ENCODE peak calls at places on chromosomes 4 and X, in seven cellular contexts. One of them, this sample, is unnamed.

GRCh38 chr4:83113429-83113786 is 1.1 kb downstream of the PLAC8 start:
- DNase-seq in SK-N-SH: no peak
- DNase-seq in epithelial cell of esophagus: no peak
- DNase-seq in cardiac muscle cell: no peak
- DNase-seq in WTC11: no peak
- DNase-seq in brain microvascular endothelial cell: no peak
- DNase-seq in pancreas: no peak
- DNase-seq in this sample: no peak

GRCh38 chrX:117376460-117376859 is 740.1 kb downstream of the KLHL13 start:
- DNase-seq in SK-N-SH: no peak
- DNase-seq in epithelial cell of esophagus: peak
- DNase-seq in cardiac muscle cell: no peak
- DNase-seq in WTC11: no peak
- DNase-seq in brain microvascular endothelial cell: no peak
- DNase-seq in pancreas: no peak
- DNase-seq in this sample: no peak

GRCh38 chr4:754221-755120 is 48.8 kb downstream of the PCGF3 start:
- DNase-seq in SK-N-SH: no peak
- DNase-seq in epithelial cell of esophagus: no peak
- DNase-seq in cardiac muscle cell: no peak
- DNase-seq in WTC11: no peak
- DNase-seq in brain microvascular endothelial cell: no peak
- DNase-seq in pancreas: no peak
- DNase-seq in this sample: no peak

GRCh38 chrX:55490121-55490520 is 473 bp upstream of the USP51 start:
- DNase-seq in SK-N-SH: no peak
- DNase-seq in epithelial cell of esophagus: no peak
- DNase-seq in cardiac muscle cell: no peak
- DNase-seq in WTC11: no peak
- DNase-seq in brain microvascular endothelial cell: no peak
- DNase-seq in pancreas: no peak
- DNase-seq in this sample: no peak

GRCh38 chrX:118571829-118572228 is 76.2 kb downstream of the DOCK11 start:
- DNase-seq in SK-N-SH: no peak
- DNase-seq in epithelial cell of esophagus: no peak
- DNase-seq in cardiac muscle cell: no peak
- DNase-seq in WTC11: no peak
- DNase-seq in brain microvascular endothelial cell: no peak
- DNase-seq in pancreas: no peak
- DNase-seq in this sample: no peak

GRCh38 chr4:18937746-18938145 is 916.2 kb upstream of the LCORL start:
- DNase-seq in SK-N-SH: no peak
- DNase-seq in epithelial cell of esophagus: no peak
- DNase-seq in cardiac muscle cell: no peak
- DNase-seq in WTC11: no peak
- DNase-seq in brain microvascular endothelial cell: no peak
- DNase-seq in pancreas: no peak
- DNase-seq in this sample: no peak

GRCh38 chr4:135050086-135050717 is 848.6 kb upstream of the PABPC4L start:
- DNase-seq in SK-N-SH: no peak
- DNase-seq in epithelial cell of esophagus: no peak
- DNase-seq in cardiac muscle cell: peak
- DNase-seq in WTC11: no peak
- DNase-seq in brain microvascular endothelial cell: peak
- DNase-seq in pancreas: no peak
- DNase-seq in this sample: no peak

GRCh38 chr4:103305355-103305754 is 107.2 kb upstream of the CENPE start:
- DNase-seq in SK-N-SH: no peak
- DNase-seq in epithelial cell of esophagus: no peak
- DNase-seq in cardiac muscle cell: no peak
- DNase-seq in WTC11: no peak
- DNase-seq in brain microvascular endothelial cell: no peak
- DNase-seq in pancreas: no peak
- DNase-seq in this sample: no peak

GRCh38 chr4:17356926-17357325 is 155.0 kb downstream of the QDPR start:
- DNase-seq in SK-N-SH: no peak
- DNase-seq in epithelial cell of esophagus: no peak
- DNase-seq in cardiac muscle cell: no peak
- DNase-seq in WTC11: no peak
- DNase-seq in brain microvascular endothelial cell: no peak
- DNase-seq in pancreas: no peak
- DNase-seq in this sample: no peak

GRCh38 chrX:119478504-119478903 is 10.3 kb downstream of the SLC25A5 start:
- DNase-seq in SK-N-SH: no peak
- DNase-seq in epithelial cell of esophagus: no peak
- DNase-seq in cardiac muscle cell: no peak
- DNase-seq in WTC11: no peak
- DNase-seq in brain microvascular endothelial cell: no peak
- DNase-seq in pancreas: no peak
- DNase-seq in this sample: no peak

GRCh38 chr4:163353054-163353453 is 9.4 kb downstream of the NPY5R start:
- DNase-seq in SK-N-SH: no peak
- DNase-seq in epithelial cell of esophagus: no peak
- DNase-seq in cardiac muscle cell: no peak
- DNase-seq in WTC11: no peak
- DNase-seq in brain microvascular endothelial cell: no peak
- DNase-seq in pancreas: no peak
- DNase-seq in this sample: no peak

GRCh38 chrX:6465731-6466130 is 69.2 kb downstream of the VCX3A start:
- DNase-seq in SK-N-SH: no peak
- DNase-seq in epithelial cell of esophagus: no peak
- DNase-seq in cardiac muscle cell: no peak
- DNase-seq in WTC11: no peak
- DNase-seq in brain microvascular endothelial cell: no peak
- DNase-seq in pancreas: no peak
- DNase-seq in this sample: no peak

GRCh38 chr4:15688056-15688455 is 6.4 kb downstream of the FAM200B start:
- DNase-seq in SK-N-SH: no peak
- DNase-seq in epithelial cell of esophagus: no peak
- DNase-seq in cardiac muscle cell: no peak
- DNase-seq in WTC11: no peak
- DNase-seq in brain microvascular endothelial cell: no peak
- DNase-seq in pancreas: no peak
- DNase-seq in this sample: no peak

GRCh38 chrX:95058815-95059214 is 1384.8 kb downstream of the FAM133A start:
- DNase-seq in SK-N-SH: no peak
- DNase-seq in epithelial cell of esophagus: peak
- DNase-seq in cardiac muscle cell: no peak
- DNase-seq in WTC11: no peak
- DNase-seq in brain microvascular endothelial cell: no peak
- DNase-seq in pancreas: no peak
- DNase-seq in this sample: no peak

GRCh38 chr4:72440404-72440803 is 128.6 kb downstream of the ADAMTS3 start:
- DNase-seq in SK-N-SH: no peak
- DNase-seq in epithelial cell of esophagus: no peak
- DNase-seq in cardiac muscle cell: no peak
- DNase-seq in WTC11: no peak
- DNase-seq in brain microvascular endothelial cell: no peak
- DNase-seq in pancreas: no peak
- DNase-seq in this sample: no peak

GRCh38 chrX:34338046-34338445 is 205.9 kb upstream of the FAM47A start:
- DNase-seq in SK-N-SH: no peak
- DNase-seq in epithelial cell of esophagus: no peak
- DNase-seq in cardiac muscle cell: no peak
- DNase-seq in WTC11: no peak
- DNase-seq in brain microvascular endothelial cell: no peak
- DNase-seq in pancreas: no peak
- DNase-seq in this sample: no peak

GRCh38 chr4:4512282-4512681 is 29.6 kb downstream of the STX18 start:
- DNase-seq in SK-N-SH: no peak
- DNase-seq in epithelial cell of esophagus: no peak
- DNase-seq in cardiac muscle cell: no peak
- DNase-seq in WTC11: no peak
- DNase-seq in brain microvascular endothelial cell: no peak
- DNase-seq in pancreas: no peak
- DNase-seq in this sample: no peak

GRCh38 chr4:38377195-38377594 is 286.8 kb upstream of the KLF3 start:
- DNase-seq in SK-N-SH: no peak
- DNase-seq in epithelial cell of esophagus: no peak
- DNase-seq in cardiac muscle cell: no peak
- DNase-seq in WTC11: no peak
- DNase-seq in brain microvascular endothelial cell: no peak
- DNase-seq in pancreas: no peak
- DNase-seq in this sample: no peak

GRCh38 chrX:147228153-147228552 is 413.6 kb upstream of the CXorf51A start:
- DNase-seq in SK-N-SH: no peak
- DNase-seq in epithelial cell of esophagus: no peak
- DNase-seq in cardiac muscle cell: no peak
- DNase-seq in WTC11: no peak
- DNase-seq in brain microvascular endothelial cell: no peak
- DNase-seq in pancreas: no peak
- DNase-seq in this sample: no peak

GRCh38 chr4:5569451-5569850 is 138.9 kb downstream of the EVC2 start:
- DNase-seq in SK-N-SH: no peak
- DNase-seq in epithelial cell of esophagus: no peak
- DNase-seq in cardiac muscle cell: no peak
- DNase-seq in WTC11: no peak
- DNase-seq in brain microvascular endothelial cell: no peak
- DNase-seq in pancreas: no peak
- DNase-seq in this sample: no peak

DNA sequence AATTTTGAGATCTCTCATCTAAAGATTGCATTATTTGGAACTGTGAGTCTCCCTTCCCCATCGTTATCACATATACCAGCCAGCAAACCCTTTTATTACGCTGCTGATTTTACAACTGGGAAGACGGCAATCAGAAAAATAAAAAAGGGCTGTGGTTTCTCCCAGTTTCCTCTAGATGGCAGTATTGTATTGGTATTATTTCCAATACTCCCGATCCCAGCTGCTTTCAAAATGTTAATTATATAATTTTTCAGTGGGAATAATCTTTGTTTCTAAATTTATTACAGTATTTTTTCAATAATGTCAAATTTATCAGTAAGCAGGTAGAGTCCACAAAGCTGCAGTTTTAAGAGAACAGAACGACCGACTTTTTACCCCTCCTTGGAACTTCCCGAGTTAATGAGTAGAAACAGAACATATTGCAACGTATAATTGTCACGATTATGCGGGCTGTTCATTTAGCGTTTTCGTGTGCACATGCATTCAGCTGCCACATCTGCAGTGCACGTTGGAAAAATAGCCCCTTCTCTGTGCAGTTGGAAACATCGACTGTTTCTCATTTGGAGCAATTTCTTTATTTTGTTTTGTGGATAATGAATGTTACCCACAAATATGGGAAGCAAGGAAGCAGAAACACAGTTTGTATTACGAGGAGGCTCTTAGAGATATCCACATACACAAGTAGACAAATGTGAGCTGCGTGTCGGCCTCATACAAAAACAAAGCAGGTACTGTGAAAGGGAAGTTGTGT is 187.9 kb downstream of the STIM2 start:
- DNase-seq in SK-N-SH: peak
- DNase-seq in epithelial cell of esophagus: peak
- DNase-seq in cardiac muscle cell: peak
- DNase-seq in WTC11: no peak
- DNase-seq in brain microvascular endothelial cell: peak
- DNase-seq in pancreas: no peak
- DNase-seq in this sample: no peak
- TF ChIP-seq CTCF in SK-N-SH: peak
- TF ChIP-seq CTCF in epithelial cell of esophagus: peak
- TF ChIP-seq CTCF in cardiac muscle cell: peak
- TF ChIP-seq CTCF in WTC11: peak
- TF ChIP-seq CTCF in brain microvascular endothelial cell: peak
- TF ChIP-seq CTCF in pancreas: peak
- TF ChIP-seq CTCF in this sample: peak

GRCh38 chr4:155995069-155995468 is 41.4 kb upstream of the CTSO start:
- DNase-seq in SK-N-SH: no peak
- DNase-seq in epithelial cell of esophagus: no peak
- DNase-seq in cardiac muscle cell: no peak
- DNase-seq in WTC11: no peak
- DNase-seq in brain microvascular endothelial cell: no peak
- DNase-seq in pancreas: no peak
- DNase-seq in this sample: no peak
- TF ChIP-seq CTCF in SK-N-SH: no peak
- TF ChIP-seq CTCF in epithelial cell of esophagus: no peak
- TF ChIP-seq CTCF in cardiac muscle cell: no peak
- TF ChIP-seq CTCF in WTC11: no peak
- TF ChIP-seq CTCF in brain microvascular endothelial cell: no peak
- TF ChIP-seq CTCF in pancreas: no peak
- TF ChIP-seq CTCF in this sample: no peak

DNA sequence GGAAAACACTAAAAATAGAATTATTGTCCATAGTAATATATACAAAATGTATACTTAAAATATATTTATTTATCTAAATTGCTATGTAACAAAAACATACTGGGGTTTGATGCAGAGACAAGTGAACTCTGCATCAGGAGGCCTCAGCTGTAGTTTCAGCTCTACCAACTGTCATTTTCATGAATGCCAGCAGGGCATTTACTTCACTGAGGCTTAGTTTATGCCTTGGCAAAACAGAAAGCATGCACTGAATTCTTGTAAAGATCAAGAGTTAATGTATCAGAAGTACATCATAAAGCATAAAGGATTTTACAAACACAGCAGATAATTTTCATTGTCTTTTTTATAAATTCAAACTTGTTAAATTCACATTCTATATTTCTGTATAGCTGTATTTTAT is 577.0 kb downstream of the C4orf33 start:
- DNase-seq in SK-N-SH: no peak
- DNase-seq in epithelial cell of esophagus: no peak
- DNase-seq in cardiac muscle cell: no peak
- DNase-seq in WTC11: no peak
- DNase-seq in brain microvascular endothelial cell: no peak
- DNase-seq in pancreas: no peak
- DNase-seq in this sample: no peak
- TF ChIP-seq CTCF in SK-N-SH: no peak
- TF ChIP-seq CTCF in epithelial cell of esophagus: peak
- TF ChIP-seq CTCF in cardiac muscle cell: no peak
- TF ChIP-seq CTCF in WTC11: no peak
- TF ChIP-seq CTCF in brain microvascular endothelial cell: no peak
- TF ChIP-seq CTCF in pancreas: no peak
- TF ChIP-seq CTCF in this sample: no peak

GRCh38 chr4:141099326-141099725 is 33.9 kb downstream of the RNF150 start:
- DNase-seq in SK-N-SH: no peak
- DNase-seq in epithelial cell of esophagus: no peak
- DNase-seq in cardiac muscle cell: no peak
- DNase-seq in WTC11: no peak
- DNase-seq in brain microvascular endothelial cell: peak
- DNase-seq in pancreas: no peak
- DNase-seq in this sample: no peak
- TF ChIP-seq CTCF in SK-N-SH: no peak
- TF ChIP-seq CTCF in epithelial cell of esophagus: no peak
- TF ChIP-seq CTCF in cardiac muscle cell: no peak
- TF ChIP-seq CTCF in WTC11: no peak
- TF ChIP-seq CTCF in brain microvascular endothelial cell: no peak
- TF ChIP-seq CTCF in pancreas: no peak
- TF ChIP-seq CTCF in this sample: no peak

This sample was measured in mesothelial cell of epicardium.